ENCODE peak calls at places on chromosomes 5 and 9, in nine cellular contexts. H is spleen, I is endothelial cell of umbilical vein, R is breast epithelium, L is HCT116, F is transverse colon, E is HepG2, B is H1, X is suprapubic skin. Y is an unnamed sample.

GRCh38 chr5:139660105-139660915 is 12.2 kb downstream of the CXXC5 start:
- DNase-seq in H (peak), I (peak), R (peak), L (no peak), F (peak), E (no peak), B (no peak), X (no peak), Y (peak)

GRCh38 chr9:33192493-33193245 is 25.5 kb upstream of the B4GALT1 start:
- DNase-seq in H (no peak), I (no peak), R (no peak), L (no peak), F (no peak), E (no peak), B (no peak), X (no peak), Y (no peak)

GRCh38 chr5:4208537-4208936 is 612.9 kb downstream of the IRX1 start:
- DNase-seq in H (no peak), I (no peak), R (no peak), L (no peak), F (no peak), E (no peak), B (no peak), X (no peak), Y (no peak)

GRCh38 chr9:37332581-37332980 is 89.9 kb upstream of the GRHPR start:
- DNase-seq in H (no peak), I (no peak), R (no peak), L (no peak), F (no peak), E (no peak), B (no peak), X (no peak), Y (no peak)

GRCh38 chr9:86341007-86341491 is 13.2 kb downstream of the TUT7 start:
- DNase-seq in H (no peak), I (no peak), R (no peak), L (no peak), F (no peak), E (no peak), B (no peak), X (no peak), Y (no peak)

GRCh38 chr5:138543730-138544104 is 681 bp upstream of the ETF1 start:
- DNase-seq in H (no peak), I (no peak), R (peak), L (no peak), F (no peak), E (no peak), B (no peak), X (no peak), Y (no peak)

GRCh38 chr9:106120096-106120495 is 425.8 kb downstream of the TMEM38B start:
- DNase-seq in H (no peak), I (no peak), R (no peak), L (no peak), F (no peak), E (no peak), B (no peak), X (no peak), Y (no peak)

GRCh38 chr5:144972317-144972716 is 801.6 kb downstream of the KCTD16 start:
- DNase-seq in H (no peak), I (no peak), R (no peak), L (no peak), F (no peak), E (no peak), B (no peak), X (no peak), Y (no peak)

GRCh38 chr9:71984388-71985069 is 73.1 kb downstream of the C9orf85 start:
- DNase-seq in H (no peak), I (no peak), R (no peak), L (no peak), F (peak), E (no peak), B (no peak), X (no peak), Y (no peak)

GRCh38 chr5:96292582-96293247 is 140.3 kb downstream of the PCSK1 start:
- DNase-seq in H (no peak), I (no peak), R (no peak), L (no peak), F (no peak), E (no peak), B (no peak), X (no peak), Y (peak)

GRCh38 chr5:156367602-156368001 is 40.6 kb downstream of the SGCD start:
- DNase-seq in H (no peak), I (no peak), R (no peak), L (no peak), F (no peak), E (peak), B (no peak), X (no peak), Y (no peak)

GRCh38 chr9:25964239-25964638 is 286.0 kb upstream of the TUSC1 start:
- DNase-seq in H (no peak), I (peak), R (no peak), L (peak), F (no peak), E (peak), B (peak), X (no peak), Y (no peak)

GRCh38 chr5:165809914-165810313 is 2304.5 kb downstream of the MAT2B start:
- DNase-seq in H (no peak), I (no peak), R (no peak), L (no peak), F (no peak), E (no peak), B (no peak), X (no peak), Y (no peak)

GRCh38 chr5:144941004-144941403 is 770.3 kb downstream of the KCTD16 start:
- DNase-seq in H (no peak), I (no peak), R (no peak), L (no peak), F (no peak), E (no peak), B (no peak), X (no peak), Y (no peak)

GRCh38 chr9:76433851-76434250 is 25.1 kb upstream of the GCNT1 start:
- DNase-seq in H (no peak), I (no peak), R (no peak), L (no peak), F (no peak), E (no peak), B (no peak), X (no peak), Y (no peak)

GRCh38 chr5:36651775-36652685 is 45.6 kb downstream of the SLC1A3 start:
- DNase-seq in H (no peak), I (no peak), R (no peak), L (no peak), F (no peak), E (no peak), B (no peak), X (no peak), Y (no peak)

GRCh38 chr5:40680741-40681350 is 1.1 kb downstream of the PTGER4 start:
- DNase-seq in H (peak), I (peak), R (no peak), L (no peak), F (peak), E (no peak), B (no peak), X (peak), Y (no peak)

GRCh38 chr5:94234987-94235386 is 383.4 kb downstream of the KIAA0825 start:
- DNase-seq in H (no peak), I (no peak), R (no peak), L (no peak), F (no peak), E (no peak), B (no peak), X (no peak), Y (peak)

GRCh38 chr5:121175986-121176385 is 675.7 kb upstream of the FTMT start:
- DNase-seq in H (no peak), I (no peak), R (no peak), L (no peak), F (no peak), E (no peak), B (no peak), X (no peak), Y (no peak)

GRCh38 chr5:114237766-114238165 is 124.1 kb upstream of the KCNN2 start:
- DNase-seq in H (no peak), I (peak), R (no peak), L (peak), F (no peak), E (no peak), B (no peak), X (no peak), Y (no peak)

GRCh38 chr9:78685471-78685870 is 388.5 kb downstream of the PSAT1 start:
- DNase-seq in H (no peak), I (no peak), R (no peak), L (no peak), F (no peak), E (no peak), B (no peak), X (no peak), Y (no peak)

GRCh38 chr5:113084402-113085083 is 107.9 kb downstream of the DCP2 start:
- DNase-seq in H (no peak), I (no peak), R (no peak), L (no peak), F (no peak), E (no peak), B (no peak), X (no peak), Y (no peak)

GRCh38 chr9:129964901-129965734 is 77.9 kb downstream of the FNBP1 start:
- DNase-seq in H (no peak), I (peak), R (no peak), L (no peak), F (no peak), E (no peak), B (no peak), X (no peak), Y (no peak)
- TF ChIP-seq POLR2AphosphoS5 in H (no peak), I (no peak), R (no peak), L (no peak), F (no peak), E (no peak), B (no peak), X (no peak), Y (no peak)

DNA sequence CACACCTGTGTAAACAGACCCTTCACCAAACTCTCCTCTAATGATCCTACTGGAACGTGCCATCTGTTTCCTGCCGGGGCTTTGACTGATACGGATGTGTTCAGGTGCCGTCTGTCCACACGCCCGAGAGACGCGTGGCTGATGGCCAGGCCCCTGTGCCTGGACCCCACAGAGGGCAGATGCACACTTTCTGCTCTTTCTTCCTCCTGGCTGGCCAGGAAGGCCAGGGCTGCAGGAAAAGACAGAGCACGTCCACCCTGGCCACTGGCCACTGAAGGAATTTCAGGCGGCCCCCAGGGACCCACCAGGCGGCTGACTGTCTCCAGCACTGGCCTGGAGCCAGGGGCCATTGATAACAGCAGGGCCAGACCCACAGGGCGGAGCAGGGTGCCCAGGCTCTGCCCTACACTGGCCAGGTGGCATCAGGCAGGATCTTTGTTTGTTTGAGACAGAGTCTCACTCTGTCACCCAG is 3.6 kb upstream of the ENG start:
- DNase-seq in H (no peak), I (peak), R (no peak), L (no peak), F (no peak), E (no peak), B (no peak), X (peak), Y (no peak)
- H3K4me3 ChIP-seq in H (no peak), I (no peak), R (no peak), L (no peak), F (no peak), E (no peak), B (no peak), X (no peak), Y (no peak)

DNA sequence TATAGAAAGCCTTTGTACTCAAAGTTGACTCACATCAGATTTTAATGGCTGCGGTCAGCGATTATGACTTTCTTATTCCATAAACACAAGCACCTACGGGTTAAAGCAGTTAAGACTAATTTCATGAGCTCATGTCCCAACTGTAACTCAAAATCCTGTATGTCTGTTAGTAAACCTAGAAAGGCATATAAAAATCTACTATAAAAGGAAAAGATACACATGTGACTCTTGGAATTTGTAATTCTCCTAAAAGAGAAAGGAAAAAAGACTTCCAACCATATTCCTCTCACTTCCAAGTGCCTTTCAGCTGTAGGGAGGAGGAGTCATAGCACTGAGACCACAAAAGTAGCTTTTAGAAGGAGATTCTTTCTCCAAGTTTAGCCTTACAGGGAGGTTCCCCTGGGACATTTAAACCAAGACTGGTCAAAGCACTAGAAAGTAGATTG is 129.1 kb downstream of the EBF1 start:
- DNase-seq in H (no peak), I (no peak), R (no peak), L (no peak), F (no peak), E (no peak), B (no peak), X (no peak), Y (no peak)
- TF ChIP-seq POLR2A in H (no peak), I (no peak), R (no peak), L (no peak), F (no peak), E (no peak), B (no peak), X (no peak), Y (no peak)

GRCh38 chr5:177462021-177462670 is 11.3 kb downstream of the DBN1 start:
- DNase-seq in H (peak), I (peak), R (no peak), L (no peak), F (no peak), E (no peak), B (no peak), X (peak), Y (no peak)
- TF ChIP-seq POLR2AphosphoS5 in H (peak), I (peak), R (peak), L (no peak), F (no peak), E (no peak), B (peak), X (no peak), Y (no peak)

GRCh38 chr9:136619742-136620440 is 42.8 kb upstream of the EGFL7 start:
- DNase-seq in H (peak), I (no peak), R (no peak), L (no peak), F (peak), E (peak), B (no peak), X (no peak), Y (peak)
- H3K4me3 ChIP-seq in H (no peak), I (no peak), R (no peak), L (no peak), F (no peak), E (peak), B (no peak), X (no peak), Y (no peak)

DNA sequence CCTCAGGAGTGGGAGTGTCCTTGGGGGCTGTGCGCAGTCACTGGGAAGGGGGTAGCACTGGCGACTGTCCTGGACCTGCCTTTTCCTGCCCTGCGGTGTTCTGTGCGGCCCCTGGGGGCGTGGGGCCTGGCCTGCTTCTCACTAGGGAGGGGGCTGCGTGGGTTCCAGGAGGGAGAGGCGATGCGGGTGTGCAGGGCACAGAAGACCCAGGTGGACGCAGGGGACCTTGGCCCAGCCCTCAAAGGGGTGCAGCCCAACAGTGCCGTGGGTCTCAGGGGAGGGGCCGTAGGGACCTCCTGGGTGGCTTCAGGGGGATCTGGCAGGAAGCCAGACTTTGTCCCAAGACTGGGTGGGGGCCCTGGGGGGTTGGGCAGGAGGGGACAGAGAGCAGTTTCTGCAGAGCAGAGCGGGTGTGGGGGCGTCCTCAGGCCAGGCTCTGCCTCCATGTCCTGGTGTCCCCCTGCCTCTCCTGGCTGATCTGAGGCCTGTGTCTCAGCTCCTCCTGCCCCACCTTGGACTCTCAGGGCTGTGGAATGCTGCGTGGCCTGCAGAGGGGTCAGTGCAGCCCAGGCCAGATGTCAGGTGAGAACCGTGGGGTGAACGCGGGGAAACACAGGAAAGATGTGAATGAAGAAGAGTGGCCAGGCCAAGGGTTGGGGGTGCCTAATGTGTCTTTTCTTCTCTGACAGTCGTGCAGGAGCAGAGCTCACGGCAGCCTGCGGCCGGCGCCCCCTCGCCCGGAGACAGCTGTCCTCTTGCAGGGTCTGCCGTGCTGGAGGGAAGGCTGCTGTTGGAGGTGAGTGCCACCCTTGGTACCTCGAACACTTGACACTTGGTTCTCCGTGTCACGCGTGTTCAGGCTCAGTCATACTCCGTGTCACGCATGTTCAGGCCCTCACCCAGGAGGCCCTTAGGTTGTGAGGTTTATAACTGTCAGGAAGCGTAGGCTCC is 54.7 kb downstream of the AHRR start:
- DNase-seq in H (peak), I (no peak), R (no peak), L (no peak), F (peak), E (no peak), B (no peak), X (peak), Y (peak)
- TF ChIP-seq POLR2A in H (no peak), I (no peak), R (no peak), L (no peak), F (no peak), E (no peak), B (no peak), X (no peak), Y (no peak)

Y was measured in stomach.